ENCODE peak calls at places on chromosomes 13 and 19, in five cellular contexts. One of them, this sample, is unnamed.

GRCh38 chr13:107210216-107211010 is 642.5 kb upstream of the ARGLU1 start:
- DNase-seq in germinal center: no peak
- DNase-seq in frontal cortex: no peak
- DNase-seq in stimulated activated CD8-positive, alpha-beta memory T cell treated with anti-CD3 and anti-CD28 coated beads, Interleukin-2, amount 100 ng/mL, for 48 hours: no peak
- DNase-seq in amygdala: no peak
- DNase-seq in this sample: no peak

GRCh38 chr19:53977429-53977990 is 13.9 kb upstream of the CACNG6 start:
- DNase-seq in frontal cortex: peak
- DNase-seq in germinal center: peak
- DNase-seq in amygdala: peak
- DNase-seq in stimulated activated CD8-positive, alpha-beta memory T cell treated with anti-CD3 and anti-CD28 coated beads, Interleukin-2, amount 100 ng/mL, for 48 hours: peak
- DNase-seq in this sample: peak

GRCh38 chr19:40280608-40281221 is 4.4 kb downstream of the AKT2 start:
- DNase-seq in frontal cortex: no peak
- DNase-seq in amygdala: no peak
- DNase-seq in stimulated activated CD8-positive, alpha-beta memory T cell treated with anti-CD3 and anti-CD28 coated beads, Interleukin-2, amount 100 ng/mL, for 48 hours: no peak
- DNase-seq in germinal center: no peak
- DNase-seq in this sample: no peak

GRCh38 chr19:34844254-34844653 is 71.2 kb upstream of the ZNF599 start:
- DNase-seq in germinal center: no peak
- DNase-seq in frontal cortex: no peak
- DNase-seq in amygdala: no peak
- DNase-seq in stimulated activated CD8-positive, alpha-beta memory T cell treated with anti-CD3 and anti-CD28 coated beads, Interleukin-2, amount 100 ng/mL, for 48 hours: no peak
- DNase-seq in this sample: no peak

GRCh38 chr19:33366127-33366526 is 7.4 kb upstream of the CEBPG start:
- DNase-seq in frontal cortex: no peak
- DNase-seq in amygdala: no peak
- DNase-seq in germinal center: no peak
- DNase-seq in stimulated activated CD8-positive, alpha-beta memory T cell treated with anti-CD3 and anti-CD28 coated beads, Interleukin-2, amount 100 ng/mL, for 48 hours: no peak
- DNase-seq in this sample: no peak

GRCh38 chr13:102405499-102406079 is 3.7 kb upstream of the FGF14 start:
- DNase-seq in stimulated activated CD8-positive, alpha-beta memory T cell treated with anti-CD3 and anti-CD28 coated beads, Interleukin-2, amount 100 ng/mL, for 48 hours: no peak
- DNase-seq in amygdala: no peak
- DNase-seq in germinal center: no peak
- DNase-seq in frontal cortex: no peak
- DNase-seq in this sample: peak

GRCh38 chr13:47650221-47650620 is 350.9 kb downstream of the SUCLA2 start:
- DNase-seq in germinal center: no peak
- DNase-seq in stimulated activated CD8-positive, alpha-beta memory T cell treated with anti-CD3 and anti-CD28 coated beads, Interleukin-2, amount 100 ng/mL, for 48 hours: no peak
- DNase-seq in amygdala: no peak
- DNase-seq in frontal cortex: no peak
- DNase-seq in this sample: no peak

GRCh38 chr13:35225582-35225981 is 250.9 kb downstream of the MAB21L1 start:
- DNase-seq in frontal cortex: no peak
- DNase-seq in stimulated activated CD8-positive, alpha-beta memory T cell treated with anti-CD3 and anti-CD28 coated beads, Interleukin-2, amount 100 ng/mL, for 48 hours: no peak
- DNase-seq in amygdala: no peak
- DNase-seq in germinal center: no peak
- DNase-seq in this sample: no peak

GRCh38 chr19:17996826-17997316 is 11.1 kb upstream of the ARRDC2 start:
- DNase-seq in germinal center: peak
- DNase-seq in stimulated activated CD8-positive, alpha-beta memory T cell treated with anti-CD3 and anti-CD28 coated beads, Interleukin-2, amount 100 ng/mL, for 48 hours: peak
- DNase-seq in amygdala: peak
- DNase-seq in frontal cortex: peak
- DNase-seq in this sample: peak

GRCh38 chr13:112889351-112890290 is 79.4 kb upstream of the MCF2L start:
- DNase-seq in stimulated activated CD8-positive, alpha-beta memory T cell treated with anti-CD3 and anti-CD28 coated beads, Interleukin-2, amount 100 ng/mL, for 48 hours: no peak
- DNase-seq in germinal center: no peak
- DNase-seq in amygdala: no peak
- DNase-seq in frontal cortex: no peak
- DNase-seq in this sample: no peak

GRCh38 chr19:49846408-49846807 is 4.6 kb upstream of the PTOV1 start:
- DNase-seq in germinal center: no peak
- DNase-seq in stimulated activated CD8-positive, alpha-beta memory T cell treated with anti-CD3 and anti-CD28 coated beads, Interleukin-2, amount 100 ng/mL, for 48 hours: no peak
- DNase-seq in amygdala: no peak
- DNase-seq in frontal cortex: no peak
- DNase-seq in this sample: no peak

GRCh38 chr13:95005300-95005699 is 293.0 kb upstream of the SOX21 start:
- DNase-seq in amygdala: no peak
- DNase-seq in stimulated activated CD8-positive, alpha-beta memory T cell treated with anti-CD3 and anti-CD28 coated beads, Interleukin-2, amount 100 ng/mL, for 48 hours: no peak
- DNase-seq in germinal center: no peak
- DNase-seq in frontal cortex: no peak
- DNase-seq in this sample: no peak

This sample was measured in astrocyte of the spinal cord.